ENCODE peak calls at places on chromosomes 4 and X, in seven cellular contexts. O is sigmoid colon; G is endodermal cell; D is HCT116; U is CD8-positive, alpha-beta memory T cell; A is GM23338; K is PC-9. W is an unnamed sample.

GRCh38 chr4:169085015-169085414 is 75.0 kb upstream of the CBR4 start:
- DNase-seq in A (no peak), O (no peak), G (no peak), K (no peak), U (no peak), D (no peak), W (no peak)

GRCh38 chr4:25098964-25099843 is 61.0 kb downstream of the SEPSECS start:
- DNase-seq in A (no peak), O (no peak), U (no peak), K (no peak), G (no peak), D (no peak), W (peak; percentile 12)

GRCh38 chr4:162163892-162164759 is at the start of gene FSTL5:
- DNase-seq in D (no peak), O (peak; percentile 62), U (no peak), K (peak; percentile 79), A (peak; percentile 99), G (peak; percentile 99), W (peak; percentile 5)

GRCh38 chrX:49291615-49292337 is 11.7 kb upstream of the GAGE10 start:
- DNase-seq in K (peak; percentile 33), G (peak; percentile 92), O (no peak), D (peak; percentile 51), U (peak; percentile 80), A (peak; percentile 81), W (no peak)

GRCh38 chr4:146229406-146229805 is 15.1 kb downstream of the REELD1 start:
- DNase-seq in D (no peak), A (no peak), K (no peak), G (no peak), U (no peak), O (no peak), W (no peak)

GRCh38 chr4:22531226-22531625 is 15.4 kb upstream of the ADGRA3 start:
- DNase-seq in U (no peak), A (no peak), D (no peak), K (no peak), G (no peak), O (no peak), W (no peak)

GRCh38 chr4:88759039-88759631 is 61.5 kb upstream of the NAP1L5 start:
- DNase-seq in D (no peak), G (peak; percentile 69), A (peak; percentile 64), O (no peak), U (no peak), K (no peak), W (no peak)

GRCh38 chr4:86837651-86838050 is 11.5 kb downstream of the SLC10A6 start:
- DNase-seq in O (no peak), D (no peak), A (no peak), G (no peak), U (no peak), K (no peak), W (no peak)

GRCh38 chr4:56686537-56687231 is 5.6 kb upstream of the HOPX start:
- DNase-seq in O (no peak), G (no peak), K (no peak), D (no peak), U (no peak), A (no peak), W (no peak)

GRCh38 chrX:41580423-41581064 is 108.2 kb upstream of the GPR34 start:
- DNase-seq in D (no peak), A (no peak), K (no peak), O (no peak), G (no peak), U (no peak), W (no peak)

GRCh38 chrX:83845397-83845796 is 15.5 kb upstream of the CYLC1 start:
- DNase-seq in O (no peak), K (peak; percentile 0), U (no peak), A (peak; percentile 40), D (peak; percentile 0), G (peak; percentile 57), W (no peak)

GRCh38 chr4:69092980-69093568 is 3.2 kb upstream of the UGT2B7 start:
- DNase-seq in A (no peak), G (no peak), K (no peak), U (no peak), O (no peak), D (no peak), W (no peak)

GRCh38 chrX:39309721-39310152 is 508.5 kb downstream of the MID1IP1 start:
- DNase-seq in D (no peak), K (no peak), U (peak; percentile 56), A (no peak), O (no peak), G (no peak), W (no peak)

GRCh38 chr4:158371158-158371557 is 150.5 kb upstream of the RXFP1 start:
- DNase-seq in D (no peak), G (no peak), U (no peak), O (no peak), K (no peak), A (no peak), W (no peak)

GRCh38 chrX:30489323-30489722 is 88.2 kb downstream of the TASL start:
- DNase-seq in U (no peak), G (peak; percentile 50), O (no peak), K (peak; percentile 13), D (peak; percentile 8), A (peak; percentile 5), W (no peak)

GRCh38 chrX:15664487-15665444 is at the start of gene CLTRN:
- DNase-seq in O (no peak), A (no peak), D (no peak), G (peak; percentile 84), K (no peak), U (no peak), W (peak; percentile 44)

DNA sequence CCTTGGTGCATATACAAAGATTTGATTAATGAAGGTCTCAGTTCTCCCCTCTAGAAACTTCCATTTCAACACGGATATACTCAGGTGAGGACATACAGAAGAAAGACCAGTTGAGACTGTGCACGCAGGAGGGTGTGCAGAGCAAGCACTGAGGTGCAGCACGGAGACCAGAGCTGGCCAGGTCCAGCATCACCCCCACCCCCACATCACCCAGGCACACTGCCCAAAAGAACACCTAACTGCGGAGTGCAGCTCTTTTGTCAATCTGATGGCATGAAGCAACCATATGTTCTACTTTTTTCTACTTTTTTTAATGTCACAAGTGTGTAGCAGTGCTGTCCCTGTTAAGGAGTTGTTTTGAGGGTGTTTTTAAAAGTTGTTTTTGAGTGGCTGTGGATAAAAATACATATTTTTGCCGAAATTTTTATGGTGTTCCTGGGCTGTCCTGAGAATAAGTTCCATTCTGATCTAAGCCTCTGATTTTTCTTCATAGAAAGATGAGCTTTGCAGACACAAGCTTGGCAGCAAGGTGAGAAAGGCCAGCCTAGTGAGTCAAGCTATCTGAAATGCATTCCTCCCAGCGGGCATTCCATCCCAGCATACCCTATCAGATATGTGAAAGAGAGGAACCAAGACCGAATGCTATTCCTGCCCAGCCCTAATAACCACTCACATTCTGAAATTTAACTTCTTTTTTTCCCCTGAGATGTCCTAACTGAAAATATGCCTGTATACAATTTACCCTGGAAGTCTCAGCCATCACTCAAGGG is 173.7 kb downstream of the PTTG2 start:
- DNase-seq in O (no peak), D (no peak), A (no peak), U (no peak), G (no peak), K (no peak), W (no peak)
- H3K27ac ChIP-seq in O (peak overlapping the region; percentile 82), D (no peak overlapping the region), A (no peak overlapping the region), U (no peak overlapping the region), G (no peak overlapping the region), K (no peak overlapping the region), W (no peak overlapping the region)

GRCh38 chr4:5639556-5639955 is 68.8 kb downstream of the EVC2 start:
- DNase-seq in O (no peak), U (no peak), G (no peak), K (no peak), D (no peak), A (no peak), W (no peak)

GRCh38 chr4:5636766-5637670 is 71.3 kb downstream of the EVC2 start:
- DNase-seq in U (no peak), O (no peak), G (no peak), A (no peak), D (no peak), K (no peak), W (no peak)

GRCh38 chr4:5640096-5640495 is 68.3 kb downstream of the EVC2 start:
- DNase-seq in K (no peak), D (no peak), G (no peak), U (no peak), O (no peak), A (no peak), W (no peak)

GRCh38 chr4:5638976-5639375 is 69.4 kb downstream of the EVC2 start:
- DNase-seq in G (no peak), D (no peak), K (no peak), A (no peak), U (no peak), O (no peak), W (no peak)

DNA sequence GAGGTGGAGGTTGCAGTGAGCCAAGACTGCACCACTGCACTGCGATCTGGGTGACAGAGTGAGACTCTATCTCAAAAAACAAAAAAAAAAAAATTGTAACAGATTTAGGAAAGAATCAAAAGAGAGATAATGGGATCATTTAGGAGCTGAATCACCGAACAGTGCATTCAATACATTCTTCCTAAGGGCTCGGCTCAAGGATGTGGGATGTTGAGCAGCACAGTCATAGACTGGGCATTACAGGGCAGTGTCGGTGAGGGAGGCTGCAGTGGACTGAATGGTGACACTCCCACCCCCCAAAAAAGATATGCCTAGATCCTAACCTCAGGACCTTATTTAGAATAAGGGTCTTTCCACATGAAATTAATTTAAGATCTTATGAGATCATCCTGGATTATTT is 70.0 kb downstream of the EVC2 start:
- DNase-seq in A (no peak), O (no peak), K (peak; percentile 28), G (no peak), D (no peak), U (no peak), W (peak; percentile 24)
- H3K27ac ChIP-seq in A (no peak overlapping the region), O (no peak overlapping the region), K (peak overlapping the region; percentile 84), G (no peak overlapping the region), D (no peak overlapping the region), U (no peak overlapping the region), W (peak overlapping the region; percentile 89)

DNA sequence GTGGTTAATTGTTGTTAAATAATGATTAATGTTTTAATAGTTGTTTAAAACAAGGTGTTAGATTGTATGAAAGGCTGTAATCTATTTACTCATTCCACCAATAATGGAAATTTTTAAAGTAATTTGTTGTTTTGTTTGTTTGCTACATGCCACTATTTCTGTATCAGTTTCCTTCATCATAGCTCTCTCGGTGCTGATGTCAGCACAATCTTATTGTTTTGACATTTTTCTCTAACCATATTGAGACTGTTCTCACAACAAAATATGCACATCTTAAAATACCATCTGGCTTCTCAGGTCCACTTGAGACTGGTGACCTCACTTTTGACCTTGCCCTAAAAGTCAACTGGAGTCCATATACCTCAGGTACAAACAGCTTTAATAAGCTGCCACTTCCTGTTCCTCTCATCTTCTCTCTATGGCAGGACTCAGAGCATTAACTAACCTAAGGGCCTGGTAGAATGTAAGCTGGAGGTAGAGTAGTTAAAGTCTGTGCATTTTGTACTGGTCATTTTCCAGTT is 1.0 kb upstream of the GUCY1B1 start:
- DNase-seq in U (no peak), A (no peak), D (no peak), G (no peak), O (no peak), K (no peak), W (no peak)
- H3K27ac ChIP-seq in U (no peak overlapping the region), A (no peak overlapping the region), D (no peak overlapping the region), G (no peak overlapping the region), O (peak overlapping the region; percentile 97), K (no peak overlapping the region), W (no peak overlapping the region)

DNA sequence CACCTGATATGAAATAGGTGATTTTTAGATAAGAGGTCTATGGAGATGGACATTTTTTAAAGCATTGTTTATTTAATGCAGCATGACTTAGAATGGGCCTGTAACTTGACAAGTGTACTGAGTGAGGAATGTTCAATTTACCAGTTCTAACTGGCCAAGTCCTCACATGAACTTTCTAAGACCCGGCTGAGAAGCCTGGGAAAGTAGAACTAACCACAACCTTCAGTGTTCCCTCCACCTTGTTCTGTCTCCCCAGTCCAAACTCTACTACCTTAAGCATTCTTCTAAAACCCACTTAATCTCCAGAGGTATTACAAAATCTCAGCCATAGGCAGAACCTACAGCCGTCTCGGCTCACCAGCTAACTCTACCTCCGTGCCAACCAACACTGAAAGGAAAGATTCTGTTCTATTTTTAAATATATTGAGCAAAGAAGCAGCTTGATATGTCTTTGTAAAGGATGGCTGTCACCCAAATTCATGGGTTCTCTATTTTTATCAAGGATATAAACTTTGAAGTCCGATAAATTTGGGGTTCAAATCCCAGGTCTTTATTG is 6.8 kb downstream of the PPARGC1A start:
- DNase-seq in A (no peak), D (no peak), O (no peak), K (no peak), G (no peak), U (no peak), W (peak; percentile 37)
- H3K27ac ChIP-seq in A (no peak overlapping the region), D (no peak overlapping the region), O (peak overlapping the region; percentile 16), K (no peak overlapping the region), G (no peak overlapping the region), U (no peak overlapping the region), W (no peak overlapping the region)